ENCODE peak calls at places on chromosome X, in six cellular contexts. N is uterus, R is adrenal gland, M is K562, E is upper lobe of left lung, D is NB4. T is an unnamed sample.
A peak's percentile ranks its signal among the peaks of the same experiment; 100 is the strongest.

GRCh38 chrX:68462197-68462596 is 28.9 kb upstream of the OPHN1 start:
- DNase-seq in N (no peak), D (no peak), M (no peak), E (no peak), R (no peak), T (no peak)

GRCh38 chrX:135327299-135327698 is 18.0 kb downstream of the ETDC start:
- DNase-seq in R (peak; percentile 45), D (no peak), E (no peak), M (no peak), N (no peak), T (peak; percentile 4)

GRCh38 chrX:3216581-3216980 is 129.9 kb downstream of the MXRA5 start:
- DNase-seq in R (no peak), D (no peak), E (no peak), N (no peak), M (no peak), T (no peak)

GRCh38 chrX:120446503-120446902 is 22.6 kb downstream of the LAMP2 start:
- DNase-seq in E (no peak), M (no peak), N (no peak), D (no peak), R (peak; percentile 26), T (no peak)

GRCh38 chrX:37679888-37680287 is 5.7 kb upstream of the XK start:
- DNase-seq in N (no peak), M (peak; percentile 25), D (no peak), E (no peak), R (no peak), T (peak; percentile 93)

GRCh38 chrX:85052207-85052606 is 48.5 kb downstream of the APOOL start:
- DNase-seq in N (no peak), D (no peak), R (no peak), E (no peak), M (no peak), T (no peak)

GRCh38 chrX:1558761-1559468 is 21.9 kb upstream of the P2RY8 start:
- DNase-seq in R (no peak), M (no peak), N (no peak), E (peak; percentile 6), D (no peak), T (peak; percentile 69)

GRCh38 chrX:48938721-48939416 is 18.5 kb downstream of the OTUD5 start:
- DNase-seq in D (no peak), R (no peak), N (no peak), E (no peak), M (no peak), T (no peak)

GRCh38 chrX:16788477-16788876 is 2.2 kb downstream of the TXLNG start:
- DNase-seq in D (peak; percentile 31), N (peak; percentile 41), E (peak; percentile 28), R (peak; percentile 48), M (no peak), T (peak; percentile 19)

GRCh38 chrX:143306991-143307965 is 210.0 kb downstream of the SPANXN3 start:
- DNase-seq in M (no peak), N (no peak), D (no peak), E (no peak), R (no peak), T (no peak)

GRCh38 chrX:114344756-114345155 is 239.1 kb upstream of the HTR2C start:
- DNase-seq in R (no peak), D (peak; percentile 47), N (no peak), M (peak; percentile 23), E (no peak), T (peak; percentile 3)

GRCh38 chrX:78839711-78840110 is 92.2 kb downstream of the LPAR4 start:
- DNase-seq in R (no peak), D (no peak), M (no peak), E (no peak), N (no peak), T (no peak)

DNA sequence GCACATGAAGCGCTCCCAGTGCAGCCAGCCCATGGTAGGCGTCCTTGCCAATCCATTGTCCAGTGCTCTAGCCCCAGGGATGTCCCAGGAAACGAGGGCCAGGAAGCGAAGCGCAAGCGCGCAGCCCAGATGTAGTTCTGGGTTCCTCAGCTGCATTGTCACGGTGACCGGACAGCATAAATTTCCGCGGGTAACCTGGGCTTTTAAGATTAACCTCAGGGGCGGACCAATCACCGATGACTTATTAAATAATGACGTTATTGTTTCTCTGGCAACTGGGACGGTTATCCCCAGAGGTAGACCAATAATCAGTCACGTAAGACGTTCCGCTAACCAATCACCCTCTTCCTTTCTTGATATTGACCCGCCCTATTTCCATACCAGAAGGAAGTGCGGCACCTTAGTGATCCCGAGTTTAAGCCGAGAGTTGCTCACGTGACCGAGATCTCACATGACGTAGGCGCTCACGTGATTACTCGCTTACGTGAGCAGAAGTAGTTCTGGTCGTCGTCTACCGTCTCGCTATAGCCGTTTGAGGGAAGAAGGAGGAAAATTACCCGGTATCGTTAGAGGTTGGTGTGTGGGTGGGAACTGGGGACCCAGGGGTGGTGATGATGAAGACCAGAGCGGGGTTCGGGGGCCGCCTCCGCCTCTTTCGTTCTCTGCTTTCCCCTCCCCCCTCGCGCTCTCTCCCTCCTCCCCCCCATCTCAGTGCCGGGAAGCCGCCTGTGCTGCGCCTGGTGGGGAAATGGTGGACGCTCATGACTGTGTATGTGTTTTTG is at the start of the genes GLA and HNRNPH2:
- DNase-seq in R (peak; percentile 94), E (peak; percentile 94), N (peak; percentile 88), M (peak; percentile 95), D (peak; percentile 97), T (peak; percentile 99)
- TF ChIP-seq POLR2A in R (peak; percentile 81), E (peak; percentile 81), N (peak; percentile 67), M (peak; percentile 82), D (peak; percentile 58), T (peak; percentile 95)

GRCh38 chrX:24464836-24465523 is at the start of gene PDK3:
- DNase-seq in N (peak; percentile 89), R (peak; percentile 91), D (peak; percentile 90), E (peak; percentile 86), M (peak; percentile 86), T (peak; percentile 94)
- TF ChIP-seq POLR2A in N (peak; percentile 68), R (peak; percentile 68), D (peak; percentile 49), E (peak; percentile 61), M (no peak), T (peak; percentile 73)

DNA sequence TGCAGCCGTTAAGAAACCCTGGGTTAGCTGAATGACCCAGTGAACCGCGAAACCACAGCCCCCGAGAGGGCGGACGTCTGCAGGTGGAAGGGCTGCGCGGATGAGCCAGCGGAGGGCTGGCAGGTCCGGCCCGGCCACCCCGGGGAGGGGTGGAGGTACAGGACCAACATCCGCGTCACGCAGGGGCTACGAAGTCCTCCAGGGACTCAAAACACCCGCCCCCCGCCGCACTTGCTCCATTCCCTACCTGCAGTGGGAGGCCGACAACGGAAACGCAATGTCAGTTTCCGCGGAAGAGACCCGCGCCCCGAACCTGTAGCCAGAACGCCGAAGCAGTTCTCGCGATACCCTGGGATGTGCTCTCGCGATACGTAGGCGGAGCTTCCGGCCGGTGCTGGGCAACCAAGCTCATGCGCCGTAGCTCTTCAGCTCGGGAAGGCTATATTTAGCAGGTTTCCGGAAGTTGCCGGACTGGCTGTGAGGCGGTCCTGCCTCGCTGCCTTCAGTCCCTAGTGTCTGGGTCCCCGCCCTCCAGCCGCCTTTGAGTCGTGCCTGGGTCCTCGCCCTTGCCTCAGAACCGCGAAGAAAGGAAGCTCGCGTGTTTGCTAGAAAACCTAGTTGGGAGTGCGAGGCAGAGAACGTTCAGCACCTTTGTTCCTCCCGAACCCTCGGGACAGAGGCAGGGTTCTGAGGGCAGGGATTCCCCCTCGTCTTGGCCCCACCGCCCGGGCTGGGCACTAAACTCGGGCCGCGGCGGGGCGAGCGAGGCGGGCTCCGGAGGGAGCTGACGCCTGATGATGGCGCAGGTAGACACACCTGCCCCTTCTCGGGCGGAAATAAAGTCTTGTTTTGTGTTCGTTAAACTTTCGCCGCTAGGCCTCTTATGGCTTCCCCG is at the start of the genes OFD1 and TRAPPC2:
- DNase-seq in M (peak; percentile 93), N (peak; percentile 95), D (peak; percentile 96), E (peak; percentile 96), R (peak; percentile 94), T (peak; percentile 95)
- TF ChIP-seq POLR2A in M (peak; percentile 94), N (peak; percentile 94), D (peak; percentile 86), E (peak; percentile 87), R (peak; percentile 95), T (peak; percentile 98)

GRCh38 chrX:73851014-73852009 is 288.3 kb downstream of the CHIC1 start:
- DNase-seq in E (peak; percentile 92), N (peak; percentile 89), D (no peak), M (peak; percentile 70), R (peak; percentile 92), T (no peak)
- TF ChIP-seq POLR2A in E (no peak), N (no peak), D (no peak), M (peak; percentile 51), R (peak; percentile 38), T (no peak)

GRCh38 chrX:22088326-22088725 is 56.2 kb downstream of the PHEX start:
- DNase-seq in N (no peak), M (no peak), E (no peak), R (no peak), D (no peak), T (no peak)
- TF ChIP-seq POLR2A in N (no peak), M (no peak), E (no peak), R (no peak), D (no peak), T (no peak)

GRCh38 chrX:19097553-19097952 is 24.7 kb downstream of the ADGRG2 start:
- DNase-seq in M (no peak), N (no peak), D (no peak), E (no peak), R (no peak), T (no peak)
- TF ChIP-seq POLR2A in M (no peak), N (no peak), D (no peak), E (no peak), R (no peak), T (no peak)

GRCh38 chrX:154544885-154545284 is 1.8 kb downstream of the G6PD start:
- DNase-seq in M (no peak), E (no peak), D (no peak), N (no peak), R (no peak), T (no peak)

GRCh38 chrX:154545673-154546274 is 872 bp downstream of the G6PD start:
- DNase-seq in D (no peak), N (no peak), E (no peak), M (no peak), R (no peak), T (no peak)

GRCh38 chrX:154548028-154548316 is 552 bp downstream of the IKBKG start:
- DNase-seq in D (no peak), E (no peak), R (no peak), N (no peak), M (no peak), T (no peak)

GRCh38 chrX:154547245-154548027 is at the start of gene IKBKG:
- DNase-seq in R (peak; percentile 91), D (peak; percentile 91), E (peak; percentile 93), M (peak; percentile 95), N (peak; percentile 92), T (peak; percentile 95)

DNA sequence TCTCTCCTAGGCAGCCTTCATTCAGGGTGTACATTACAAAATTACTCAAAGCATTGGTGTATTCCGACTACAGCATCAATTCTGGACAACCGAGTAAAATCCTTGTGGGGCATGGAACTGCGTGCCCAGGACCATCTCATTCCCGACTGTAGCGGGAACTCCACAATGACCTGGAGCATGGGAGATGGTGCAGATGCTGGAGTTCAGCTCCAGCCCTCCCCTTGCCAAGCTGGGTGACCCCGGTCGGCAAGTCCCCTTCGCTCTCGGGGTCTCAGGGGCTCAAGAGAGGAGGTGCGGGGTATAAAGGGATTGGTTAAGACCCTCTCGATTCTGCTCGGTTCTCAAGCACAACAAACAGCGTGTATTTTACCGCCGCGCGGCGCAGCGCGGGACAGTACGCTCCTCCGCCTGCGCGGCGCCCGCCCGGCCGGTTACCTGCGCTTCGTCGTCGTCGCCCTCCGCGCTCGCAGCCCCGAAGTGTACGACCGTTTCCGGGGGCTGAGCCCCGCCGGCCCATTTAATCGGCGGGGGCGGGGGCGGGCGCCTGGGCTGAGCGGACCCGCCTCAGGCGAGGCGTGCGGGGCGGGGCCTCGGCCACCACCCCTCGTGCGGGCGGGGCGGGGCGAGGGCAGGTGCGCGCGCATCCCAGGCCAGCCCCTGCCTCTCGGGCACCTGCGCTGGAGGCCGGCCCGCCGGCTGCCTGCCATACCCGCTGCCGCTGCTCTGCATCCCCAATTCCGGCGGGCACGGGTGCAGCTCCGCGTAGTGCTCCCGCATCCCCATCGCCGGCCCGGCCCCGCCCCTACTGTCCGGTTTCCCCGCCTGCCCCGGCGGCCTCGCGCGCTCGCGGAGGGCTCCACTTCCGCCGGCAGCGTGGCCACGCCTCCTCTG is at the start of gene G6PD:
- DNase-seq in E (peak; percentile 76), N (no peak), D (peak; percentile 81), R (no peak), M (peak; percentile 96), T (peak; percentile 88)
- TF ChIP-seq POLR2A in E (peak; percentile 22), N (no peak), D (peak; percentile 68), R (peak; percentile 34), M (peak; percentile 69), T (peak; percentile 57)